ENCODE peak calls at places on chromosomes 11 and 22, in five cellular contexts. Y, I, F, L and B are unnamed samples. For H3K27me3, the result is how much of the 10 kb centered on the place peaks cover.

GRCh38 chr11:71311928-71312510 is 59.6 kb upstream of the SHANK2 start:
- DNase-seq in I (no peak), L (no peak), Y (no peak), F (no peak), B (peak)

GRCh38 chr11:19276859-19277808 is 36.4 kb upstream of the E2F8 start:
- DNase-seq in I (no peak), L (peak), Y (no peak), F (no peak), B (peak)

GRCh38 chr22:25495286-25495685 is 69.2 kb upstream of the GRK3 start:
- DNase-seq in Y (peak), F (peak), I (no peak), L (no peak), B (no peak)

GRCh38 chr11:63937713-63938480 is 905 bp upstream of the NAA40 start:
- DNase-seq in I (no peak), F (no peak), Y (no peak), L (no peak), B (no peak)

GRCh38 chr22:29912141-29912540 is 29.2 kb downstream of the MTMR3 start:
- DNase-seq in F (no peak), L (no peak), Y (no peak), I (no peak), B (no peak)

GRCh38 chr11:1560618-1561251 is 11.3 kb downstream of the DUSP8 start:
- DNase-seq in Y (no peak), I (peak), L (no peak), F (no peak), B (no peak)

GRCh38 chr11:83685730-83686129 is 399.6 kb upstream of the CCDC90B start:
- DNase-seq in F (no peak), L (no peak), Y (no peak), I (no peak), B (no peak)

GRCh38 chr22:35534091-35534490 is 6.5 kb upstream of the RASD2 start:
- DNase-seq in F (no peak), I (no peak), L (no peak), Y (no peak), B (no peak)

GRCh38 chr11:11789735-11790369 is 51.9 kb upstream of the USP47 start:
- DNase-seq in L (peak), I (no peak), Y (peak), F (peak), B (no peak)

GRCh38 chr11:22459053-22459452 is 120.9 kb downstream of the SLC17A6 start:
- DNase-seq in I (no peak), Y (peak), F (no peak), L (peak), B (peak)

GRCh38 chr11:121246021-121246768 is 46.4 kb upstream of the SC5D start:
- DNase-seq in F (no peak), Y (no peak), L (no peak), I (peak), B (no peak)

GRCh38 chr22:18103527-18104269 is 6.9 kb upstream of the TUBA8 start:
- DNase-seq in Y (no peak), F (no peak), L (no peak), I (no peak), B (no peak)

GRCh38 chr11:72684236-72684912 is 10.2 kb upstream of the PDE2A start:
- DNase-seq in L (peak), I (no peak), Y (peak), F (peak), B (no peak)

GRCh38 chr11:845872-846271 is 3.2 kb downstream of the TSPAN4 start:
- DNase-seq in I (no peak), L (no peak), F (no peak), Y (no peak), B (no peak)

GRCh38 chr11:130145975-130146776 is 13.4 kb upstream of the ST14 start:
- DNase-seq in F (no peak), L (peak), Y (no peak), I (peak), B (peak)

GRCh38 chr22:25775501-25775900 is 33.5 kb downstream of the MYO18B start:
- DNase-seq in L (peak), F (no peak), Y (peak), I (no peak), B (no peak)

GRCh38 chr11:77779935-77780334 is 40.6 kb downstream of the RSF1 start:
- DNase-seq in Y (peak), F (peak), L (peak), I (no peak), B (no peak)

GRCh38 chr22:50298937-50299656 is 8.3 kb downstream of the PLXNB2 start:
- DNase-seq in I (no peak), F (no peak), L (no peak), Y (peak), B (no peak)

GRCh38 chr11:122138759-122139594 is 23.0 kb upstream of the BLID start:
- DNase-seq in Y (peak), I (no peak), L (peak), F (no peak), B (no peak)

GRCh38 chr22:49362393-49362792 is 465.3 kb downstream of the BRD1 start:
- DNase-seq in L (no peak), F (no peak), I (no peak), Y (no peak), B (no peak)

GRCh38 chr22:46024136-46024840 is 47.3 kb upstream of the WNT7B start:
- DNase-seq in I (no peak), F (no peak), Y (no peak), L (no peak), B (no peak)
- H3K27me3 ChIP-seq in I (under half), F (half or more), Y (under half), L (under half), B (under half)

DNA sequence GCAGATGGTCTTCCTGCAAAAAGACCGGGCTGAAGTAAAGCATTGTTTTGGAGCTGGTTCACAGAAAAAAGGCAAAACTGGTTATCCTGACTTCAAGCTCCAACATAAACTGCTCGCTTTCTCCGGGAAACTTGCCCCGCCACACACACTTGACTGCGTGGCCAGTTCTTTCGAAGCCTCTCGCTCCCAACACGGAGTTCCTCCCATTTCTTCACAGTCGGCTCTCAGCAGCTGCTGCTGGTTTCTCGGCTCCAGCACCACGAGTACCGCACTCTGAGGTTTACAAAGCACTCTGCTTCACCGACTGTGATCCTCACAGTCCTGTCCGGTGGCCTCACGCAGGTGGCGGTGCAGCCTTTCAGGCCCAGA is 246 bp downstream of the CHEK1 start:
- DNase-seq in F (no peak), L (no peak), Y (no peak), I (no peak), B (no peak)
- H3K4me3 ChIP-seq in F (peak), L (peak), Y (peak), I (peak), B (peak)

GRCh38 chr22:44680058-44680457 is 21.9 kb upstream of the PRR5 start:
- DNase-seq in L (no peak), I (no peak), F (no peak), Y (no peak), B (no peak)

GRCh38 chr22:44677299-44678244 is 24.4 kb upstream of the PRR5 start:
- DNase-seq in F (no peak), L (no peak), Y (no peak), I (peak), B (no peak)

GRCh38 chr22:44676441-44677298 is 25.3 kb upstream of the PRR5 start:
- DNase-seq in I (peak), L (no peak), F (peak), Y (peak), B (no peak)

GRCh38 chr22:44678980-44679647 is 22.9 kb upstream of the PRR5 start:
- DNase-seq in L (no peak), Y (no peak), F (no peak), I (no peak), B (no peak)

GRCh38 chr22:44678245-44678979 is 23.6 kb upstream of the PRR5 start:
- DNase-seq in F (no peak), Y (no peak), I (peak), L (no peak), B (no peak)
- H3K27me3 ChIP-seq in F (under half), Y (under half), I (half or more), L (under half), B (under half)

GRCh38 chr11:47376183-47376542 is 2.2 kb downstream of the SPI1 start:
- DNase-seq in L (no peak), I (no peak), F (no peak), Y (no peak), B (no peak)
- H3K4me3 ChIP-seq in L (no peak), I (peak), F (no peak), Y (no peak), B (no peak)

GRCh38 chr11:70078095-70078795 is at the start of gene ANO1:
- DNase-seq in I (peak), L (peak), F (peak), Y (peak), B (peak)
- H3K27me3 ChIP-seq in I (half or more), L (under half), F (half or more), Y (under half), B (under half)

GRCh38 chr11:66408488-66409214 is 12.2 kb upstream of the NPAS4 start:
- DNase-seq in L (peak), F (peak), Y (peak), I (peak), B (no peak)
- H3K4me3 ChIP-seq in L (peak), F (peak), Y (peak), I (peak), B (peak)

GRCh38 chr11:35515224-35515623 is 10.2 kb downstream of the PAMR1 start:
- DNase-seq in I (no peak), Y (peak), F (no peak), L (peak), B (no peak)

GRCh38 chr11:35517481-35517880 is 7.9 kb downstream of the PAMR1 start:
- DNase-seq in I (no peak), L (no peak), Y (no peak), F (no peak), B (no peak)

GRCh38 chr11:35514481-35514880 is 10.9 kb downstream of the PAMR1 start:
- DNase-seq in Y (no peak), F (no peak), L (no peak), I (no peak), B (no peak)

GRCh38 chr11:35518766-35519165 is 6.7 kb downstream of the PAMR1 start:
- DNase-seq in Y (no peak), L (peak), I (no peak), F (no peak), B (no peak)

DNA sequence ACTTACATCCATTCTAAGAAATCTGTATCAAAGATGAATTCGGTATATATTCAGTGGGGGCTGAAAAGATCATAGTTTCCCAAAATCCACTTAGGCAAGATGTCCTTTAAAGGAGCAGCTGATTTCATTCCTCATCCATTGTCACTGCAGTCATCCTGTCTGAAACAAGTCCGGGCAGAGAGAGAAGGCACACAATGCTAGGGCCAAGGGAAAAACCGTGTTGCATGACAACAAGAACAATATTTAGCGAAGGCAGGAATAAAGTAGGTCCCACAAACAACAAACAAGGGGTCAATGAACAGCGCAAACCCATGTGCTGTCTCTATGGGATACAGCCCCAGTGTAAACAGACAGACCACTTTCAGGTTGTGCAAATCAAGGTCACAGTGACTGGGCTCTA is 9.1 kb downstream of the PAMR1 start:
- DNase-seq in L (no peak), F (no peak), I (no peak), Y (no peak), B (no peak)
- H3K27me3 ChIP-seq in L (under half), F (under half), I (under half), Y (under half), B (under half)